ENCODE peak calls at places on chromosomes 2 and 18, in four cellular contexts. I is neuronal stem cell; Q is NT2/D1; T is activated T-helper 1 cell treated with anti-CD3 and anti-CD28 coated beads, Interleukin-2, amount 50 U/mL, for 16 hours. N is an unnamed sample.

GRCh38 chr18:11149441-11150270 is at the start of gene PIEZO2:
- DNase-seq in I (peak), Q (peak), T (no peak), N (peak)

GRCh38 chr2:238202326-238203103 is 980 bp downstream of the ILKAP start:
- DNase-seq in I (no peak), Q (no peak), T (no peak), N (no peak)

GRCh38 chr18:50614838-50615237 is 55.0 kb downstream of the MAPK4 start:
- DNase-seq in I (no peak), Q (no peak), T (no peak), N (no peak)

GRCh38 chr2:240597419-240598181 is 11.1 kb downstream of the CAPN10 start:
- DNase-seq in I (no peak), Q (no peak), T (no peak), N (no peak)

GRCh38 chr2:6986251-6986893 is 69.2 kb downstream of the RNF144A start:
- DNase-seq in I (peak), Q (peak), T (no peak), N (no peak)

GRCh38 chr2:193966590-193966989 is 1690.4 kb upstream of the SLC39A10 start:
- DNase-seq in I (no peak), Q (no peak), T (no peak), N (no peak)

GRCh38 chr2:240717181-240717641 is 25.5 kb downstream of the AQP12A start:
- DNase-seq in I (no peak), Q (no peak), T (no peak), N (no peak)

GRCh38 chr18:35522130-35522959 is 24.6 kb upstream of the INO80C start:
- DNase-seq in I (no peak), Q (no peak), T (no peak), N (no peak)

GRCh38 chr18:63936156-63936931 is 12.8 kb upstream of the HMSD start:
- DNase-seq in I (peak), Q (peak), T (peak), N (peak)

GRCh38 chr18:78082776-78083175 is 833.1 kb downstream of the GALR1 start:
- DNase-seq in I (no peak), Q (no peak), T (no peak), N (no peak)

GRCh38 chr2:189506514-189506976 is 65.3 kb downstream of the WDR75 start:
- DNase-seq in I (no peak), Q (no peak), T (no peak), N (no peak)

GRCh38 chr18:23888880-23889279 is 125.7 kb upstream of the TTC39C start:
- DNase-seq in I (no peak), Q (no peak), T (no peak), N (no peak)

GRCh38 chr2:136214284-136214683 is 96.3 kb upstream of the CXCR4 start:
- DNase-seq in I (no peak), Q (no peak), T (no peak), N (no peak)

GRCh38 chr2:40488101-40488598 is 36.3 kb upstream of the SLC8A1 start:
- DNase-seq in I (peak), Q (no peak), T (no peak), N (no peak)

GRCh38 chr2:238936162-238937052 is 88.5 kb downstream of the TWIST2 start:
- DNase-seq in I (no peak), Q (no peak), T (no peak), N (no peak)

GRCh38 chr2:148876190-148876588 is 1.2 kb downstream of the KIF5C start:
- DNase-seq in I (peak), Q (peak), T (no peak), N (peak)

GRCh38 chr2:114005110-114005783 is 115.4 kb downstream of the ACTR3 start:
- DNase-seq in I (no peak), Q (no peak), T (no peak), N (no peak)

GRCh38 chr18:47260138-47260923 is 8.9 kb upstream of the SKOR2 start:
- DNase-seq in I (peak), Q (no peak), T (no peak), N (peak)

GRCh38 chr2:207143131-207143473 is 22.6 kb downstream of the KLF7 start:
- DNase-seq in I (no peak), Q (no peak), T (no peak), N (no peak)

GRCh38 chr2:42903821-42904575 is 111.6 kb upstream of the HAAO start:
- DNase-seq in I (no peak), Q (no peak), T (no peak), N (no peak)

GRCh38 chr18:7904529-7904928 is 337.4 kb downstream of the PTPRM start:
- DNase-seq in I (no peak), Q (no peak), T (no peak), N (no peak)

GRCh38 chr2:10584843-10585475 is 104.8 kb downstream of the NOL10 start:
- DNase-seq in I (peak), Q (peak), T (no peak), N (no peak)

GRCh38 chr2:112686348-112687217 is 34.2 kb upstream of the NT5DC4 start:
- DNase-seq in I (no peak), Q (no peak), T (no peak), N (no peak)

GRCh38 chr2:162773352-162773751 is 65.2 kb downstream of the KCNH7 start:
- DNase-seq in I (no peak), Q (no peak), T (no peak), N (no peak)

GRCh38 chr2:64838817-64839216 is 150.4 kb upstream of the SLC1A4 start:
- DNase-seq in I (no peak), Q (no peak), T (no peak), N (no peak)

GRCh38 chr2:99697811-99698568 is 208.2 kb upstream of the REV1 start:
- DNase-seq in I (no peak), Q (no peak), T (no peak), N (no peak)

GRCh38 chr18:21306368-21306767 is 64.3 kb downstream of the GREB1L start:
- DNase-seq in I (no peak), Q (no peak), T (no peak), N (no peak)

GRCh38 chr2:25323042-25323514 is 18.6 kb downstream of the DNMT3A start:
- DNase-seq in I (no peak), Q (no peak), T (no peak), N (no peak)

GRCh38 chr2:234289789-234290188 is 207.1 kb downstream of the ARL4C start:
- DNase-seq in I (no peak), Q (no peak), T (no peak), N (no peak)

GRCh38 chr2:160751021-160751420 is 257.4 kb upstream of the RBMS1 start:
- DNase-seq in I (no peak), Q (no peak), T (no peak), N (no peak)

GRCh38 chr18:963276-963675 is 58.6 kb downstream of the ADCYAP1 start:
- DNase-seq in I (no peak), Q (no peak), T (no peak), N (no peak)

GRCh38 chr2:86695053-86695691 is 24.9 kb upstream of the RMND5A start:
- DNase-seq in I (no peak), Q (no peak), T (no peak), N (no peak)

GRCh38 chr18:38241216-38241615 is 675.6 kb upstream of the CELF4 start:
- DNase-seq in I (no peak), Q (no peak), T (no peak), N (no peak)

GRCh38 chr2:54226224-54226623 is 29.8 kb downstream of the TSPYL6 start:
- DNase-seq in I (no peak), Q (no peak), T (no peak), N (no peak)